ENCODE peak calls at places on chromosomes 1 and 21, in four cellular contexts. H, E, S and U are unnamed samples.

GRCh38 chr1:230139741-230140140 is 72.7 kb downstream of the GALNT2 start:
- DNase-seq in H (peak; percentile 36), E (no peak), S (no peak), U (no peak)

GRCh38 chr1:41358152-41358937 is 2.9 kb upstream of the FOXO6 start:
- DNase-seq in H (no peak), E (no peak), S (no peak), U (peak; percentile 62)

GRCh38 chr1:114219247-114219872 is 65.7 kb upstream of the SYT6 start:
- DNase-seq in H (peak; percentile 2), E (no peak), S (peak; percentile 12), U (no peak)

GRCh38 chr1:47180603-47181094 is 9.2 kb downstream of the PDZK1IP1 start:
- DNase-seq in H (no peak), E (no peak), S (peak; percentile 84), U (no peak)

GRCh38 chr1:173489149-173489600 is 12.0 kb downstream of the PRDX6 start:
- DNase-seq in H (peak; percentile 20), E (no peak), S (peak; percentile 58), U (no peak)

GRCh38 chr1:20368866-20369545 is 78.3 kb downstream of the VWA5B1 start:
- DNase-seq in H (no peak), E (no peak), S (no peak), U (no peak)

GRCh38 chr1:183218981-183219621 is 33.0 kb downstream of the LAMC2 start:
- DNase-seq in H (no peak), E (no peak), S (peak; percentile 6), U (no peak)

GRCh38 chr1:64042331-64043100 is 160.9 kb upstream of the UBE2U start:
- DNase-seq in H (peak; percentile 98), E (no peak), S (no peak), U (no peak)

GRCh38 chr1:97254731-97255463 is 533.3 kb downstream of the PTBP2 start:
- DNase-seq in H (no peak), E (no peak), S (no peak), U (no peak)

GRCh38 chr1:201704439-201704792 is 124.5 kb upstream of the IPO9 start:
- DNase-seq in H (no peak), E (no peak), S (no peak), U (no peak)

GRCh38 chr1:180433873-180434272 is 68.5 kb downstream of the ACBD6 start:
- DNase-seq in H (no peak), E (no peak), S (no peak), U (no peak)

GRCh38 chr1:229241390-229241789 is 29.5 kb upstream of the RAB4A start:
- DNase-seq in H (no peak), E (no peak), S (no peak), U (no peak)

GRCh38 chr1:1072299-1072848 is 1.7 kb downstream of the RNF223 start:
- DNase-seq in H (no peak), E (no peak), S (no peak), U (no peak)

GRCh38 chr1:56404561-56405030 is 174.8 kb downstream of the PLPP3 start:
- DNase-seq in H (no peak), E (no peak), S (no peak), U (no peak)

GRCh38 chr21:31713973-31714740 is 17.8 kb downstream of the SCAF4 start:
- DNase-seq in H (peak; percentile 45), E (no peak), S (peak; percentile 81), U (no peak)

GRCh38 chr21:44415073-44416025 is 40.0 kb upstream of the LRRC3 start:
- DNase-seq in H (no peak), E (no peak), S (no peak), U (no peak)

GRCh38 chr1:226203237-226203636 is 16.7 kb upstream of the ACBD3 start:
- DNase-seq in H (no peak), E (no peak), S (no peak), U (no peak)

GRCh38 chr1:186424539-186424938 is 36.4 kb downstream of the PDC start:
- DNase-seq in H (no peak), E (no peak), S (peak; percentile 25), U (no peak)

GRCh38 chr1:216600730-216601426 is 122.4 kb downstream of the ESRRG start:
- DNase-seq in H (peak; percentile 78), E (no peak), S (no peak), U (peak; percentile 77)

GRCh38 chr1:230153655-230154296 is 86.7 kb downstream of the GALNT2 start:
- DNase-seq in H (peak; percentile 61), E (no peak), S (no peak), U (no peak)

GRCh38 chr1:92909321-92909720 is 51.9 kb downstream of the DIPK1A start:
- DNase-seq in H (peak; percentile 95), E (no peak), S (no peak), U (no peak)

GRCh38 chr1:43463461-43463860 is 9.7 kb upstream of the HYI start:
- DNase-seq in H (peak; percentile 53), E (no peak), S (no peak), U (no peak)

GRCh38 chr21:14259669-14260458 is 43.9 kb downstream of the RBM11 start:
- DNase-seq in H (peak; percentile 56), E (no peak), S (peak; percentile 72), U (no peak)

GRCh38 chr1:19468397-19468956 is 16.9 kb downstream of the CAPZB start:
- DNase-seq in H (no peak), E (no peak), S (peak; percentile 87), U (no peak)

GRCh38 chr1:2532485-2533160 is 2.6 kb upstream of the HES5 start:
- DNase-seq in H (no peak), E (no peak), S (no peak), U (no peak)

GRCh38 chr1:21576798-21577187 is 67.6 kb downstream of the ALPL start:
- DNase-seq in H (no peak), E (no peak), S (no peak), U (no peak)

GRCh38 chr1:21577324-21577723 is 68.1 kb downstream of the ALPL start:
- DNase-seq in H (no peak), E (no peak), S (no peak), U (no peak)

GRCh38 chr1:21576031-21576797 is 67.0 kb downstream of the ALPL start:
- DNase-seq in H (no peak), E (no peak), S (no peak), U (no peak)

GRCh38 chr1:21577933-21578332 is 68.7 kb downstream of the ALPL start:
- DNase-seq in H (no peak), E (no peak), S (no peak), U (no peak)

DNA sequence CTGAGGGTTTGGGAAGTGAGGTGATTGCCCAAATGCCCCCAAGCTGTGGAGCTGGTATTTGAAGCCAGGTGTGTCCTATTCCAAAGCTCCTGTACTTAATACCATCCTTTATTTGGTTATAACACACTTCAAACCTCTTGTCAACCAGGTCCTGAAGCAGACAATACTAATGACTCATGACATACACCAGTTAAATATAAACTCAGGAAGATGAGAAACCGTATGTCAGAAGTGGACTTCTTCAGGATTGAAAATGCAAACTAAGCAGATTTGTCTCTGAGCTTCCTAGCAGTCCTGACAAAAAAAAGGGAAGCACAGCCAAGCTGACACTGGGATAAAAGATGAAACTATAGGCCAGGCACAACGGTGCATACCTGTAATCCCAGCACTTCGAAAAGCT is 70.6 kb downstream of the ALPL start:
- DNase-seq in H (peak; percentile 33), E (no peak), S (no peak), U (no peak)
- TF ChIP-seq CHD1 in H (no peak), E (no peak), S (no peak), U (no peak)

GRCh38 chr1:10380594-10381275 is 18.1 kb upstream of the PGD start:
- DNase-seq in H (peak; percentile 97), E (no peak), S (no peak), U (no peak)

GRCh38 chr1:10374442-10374860 is 24.4 kb upstream of the PGD start:
- DNase-seq in H (peak; percentile 23), E (no peak), S (no peak), U (no peak)

GRCh38 chr1:10379676-10380075 is 19.2 kb upstream of the PGD start:
- DNase-seq in H (no peak), E (no peak), S (no peak), U (no peak)

GRCh38 chr1:10379101-10379620 is 19.7 kb upstream of the PGD start:
- DNase-seq in H (no peak), E (no peak), S (no peak), U (no peak)

DNA sequence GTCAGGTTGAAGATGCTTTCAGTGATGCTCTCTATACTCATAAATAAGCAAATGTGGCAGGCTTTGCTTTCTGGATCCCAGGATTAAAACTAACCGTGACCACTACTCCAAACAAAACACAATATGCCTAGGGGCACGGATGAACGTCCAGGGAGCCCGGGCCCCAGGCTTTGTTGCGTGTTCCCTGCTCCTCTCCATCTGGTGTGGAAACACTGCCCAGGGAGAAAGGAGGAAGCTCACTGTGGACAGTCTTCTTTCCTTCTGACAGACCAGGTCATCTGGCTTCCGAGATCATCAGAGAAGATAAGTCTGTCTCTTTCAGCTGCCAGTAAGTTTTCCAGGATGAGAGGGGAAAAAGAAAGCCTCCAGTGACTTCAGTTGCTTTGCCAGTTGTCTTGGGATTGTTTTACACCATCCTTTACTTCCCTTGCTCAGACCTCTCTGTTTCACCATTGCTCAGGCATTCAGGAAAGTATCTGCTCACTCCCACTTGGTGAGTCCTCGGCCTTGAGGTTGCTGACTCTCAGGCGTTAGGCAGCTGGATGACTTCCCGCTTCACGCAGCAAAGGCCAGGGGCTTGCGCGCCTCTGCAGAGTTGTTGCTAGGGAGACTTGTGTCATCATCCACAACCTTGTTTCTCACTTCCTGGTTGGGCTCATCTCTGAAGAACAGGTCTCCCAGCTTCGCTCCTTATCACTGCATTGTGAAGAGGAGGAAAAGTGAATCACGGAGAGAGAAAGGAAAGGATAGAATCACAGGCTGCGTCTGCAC is 20.6 kb upstream of the PGD start:
- DNase-seq in H (peak; percentile 95), E (no peak), S (peak; percentile 69), U (no peak)
- TF ChIP-seq CHD1 in H (no peak), E (no peak), S (no peak), U (no peak)

DNA sequence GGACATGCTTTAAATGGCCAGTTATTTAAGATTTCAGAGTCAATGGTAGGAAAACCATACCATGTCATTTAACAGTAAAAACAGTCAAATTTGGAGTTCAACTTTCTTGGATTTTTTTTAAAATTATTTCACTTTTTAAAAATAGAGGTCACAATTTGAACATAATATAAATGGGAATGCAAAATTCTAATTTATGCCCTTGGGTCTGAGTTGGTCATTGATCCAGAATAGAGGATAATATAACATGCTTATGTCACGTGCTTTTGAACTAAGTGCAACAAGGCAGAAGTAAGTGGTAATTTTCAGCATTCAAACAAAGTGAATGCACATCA is 113.1 kb upstream of the SLC35F3 start:
- DNase-seq in H (no peak), E (no peak), S (no peak), U (no peak)
- TF ChIP-seq CHD1 in H (no peak), E (no peak), S (no peak), U (no peak)

DNA sequence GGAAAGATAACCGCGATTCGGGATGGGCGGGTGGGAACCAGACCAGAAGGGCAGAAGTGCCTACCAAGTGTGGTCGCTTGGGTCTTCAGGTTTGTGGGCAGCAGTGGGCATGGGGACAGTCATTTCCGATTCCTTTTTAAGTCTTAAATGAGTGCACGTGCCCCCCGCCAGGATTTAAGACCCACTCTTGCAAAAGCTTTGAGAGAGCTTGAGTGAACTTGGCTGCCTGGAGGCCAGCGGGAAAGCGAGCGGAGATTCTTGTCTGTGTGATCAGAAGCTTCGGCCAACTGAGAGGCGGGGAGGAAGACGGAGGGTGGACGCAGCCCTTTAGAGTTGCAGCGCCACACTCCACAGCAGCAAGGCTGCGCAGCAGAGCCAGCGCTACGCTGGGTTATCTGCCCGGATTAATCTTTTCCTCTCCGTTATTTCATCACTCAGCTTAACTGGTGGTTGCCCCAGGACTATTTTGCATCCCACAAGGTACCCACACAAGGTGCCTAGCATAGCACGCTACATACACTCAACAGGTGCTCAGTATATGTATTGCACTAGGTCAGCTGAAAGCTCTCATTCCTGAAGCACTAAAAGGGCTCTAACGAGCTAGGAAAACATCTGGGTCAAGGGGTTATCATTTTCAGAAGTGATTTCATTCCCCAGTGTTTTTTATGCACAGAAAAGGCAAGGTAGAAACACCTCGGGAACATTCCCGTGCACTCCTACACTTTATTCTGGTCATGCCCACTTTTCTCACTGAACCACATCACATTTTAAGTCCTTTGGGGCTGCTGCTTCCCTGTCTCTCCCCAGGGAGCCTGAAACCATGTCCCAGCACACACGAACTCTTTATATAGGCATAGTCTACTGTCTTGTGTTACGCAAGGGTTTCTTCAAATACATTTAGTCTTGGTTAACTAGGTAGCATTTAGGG is 1.5 kb upstream of the BATF3 start:
- DNase-seq in H (peak; percentile 62), E (no peak), S (peak; percentile 50), U (peak; percentile 17)
- TF ChIP-seq CHD1 in H (no peak), E (no peak), S (no peak), U (no peak)